ENCODE peak calls at places on chromosome 13, in seven cellular contexts. I, J, L, N, G, W and V are unnamed samples.

GRCh38 chr13:93409816-93410215 is 183.2 kb downstream of the GPC6 start:
- DNase-seq in I (no peak), J (no peak), L (no peak), N (no peak), G (no peak), W (no peak), V (no peak)

GRCh38 chr13:39455534-39456175 is 147.3 kb downstream of the LHFPL6 start:
- DNase-seq in I (no peak), J (no peak), L (no peak), N (no peak), G (no peak), W (no peak), V (no peak)

GRCh38 chr13:111270126-111270525 is 50.3 kb upstream of the TEX29 start:
- DNase-seq in I (no peak), J (no peak), L (no peak), N (no peak), G (no peak), W (no peak), V (no peak)

GRCh38 chr13:93672996-93673395 is 446.4 kb downstream of the GPC6 start:
- DNase-seq in I (peak; percentile 42), J (no peak), L (no peak), N (peak; percentile 76), G (no peak), W (no peak), V (no peak)

GRCh38 chr13:41813426-41813825 is 147.5 kb downstream of the VWA8 start:
- DNase-seq in I (no peak), J (no peak), L (no peak), N (no peak), G (no peak), W (no peak), V (no peak)

GRCh38 chr13:53015971-53016370 is 12.6 kb upstream of the OLFM4 start:
- DNase-seq in I (no peak), J (no peak), L (no peak), N (no peak), G (no peak), W (no peak), V (no peak)

GRCh38 chr13:66635526-66635925 is 594.6 kb downstream of the PCDH9 start:
- DNase-seq in I (no peak), J (no peak), L (no peak), N (peak; percentile 57), G (no peak), W (no peak), V (no peak)

GRCh38 chr13:98826156-98826555 is 73.7 kb upstream of the SLC15A1 start:
- DNase-seq in I (peak; percentile 78), J (no peak), L (no peak), N (no peak), G (no peak), W (no peak), V (no peak)

GRCh38 chr13:49220035-49220855 is at the start of gene MLNR:
- DNase-seq in I (peak; percentile 77), J (no peak), L (peak; percentile 82), N (peak; percentile 50), G (no peak), W (no peak), V (no peak)

GRCh38 chr13:51971520-51972426 is 39.5 kb downstream of the ATP7B start:
- DNase-seq in I (peak; percentile 55), J (no peak), L (no peak), N (no peak), G (no peak), W (no peak), V (no peak)

GRCh38 chr13:50358221-50358620 is 343.0 kb downstream of the KCNRG start:
- DNase-seq in I (no peak), J (no peak), L (no peak), N (no peak), G (no peak), W (no peak), V (no peak)

GRCh38 chr13:93875527-93875926 is 604.0 kb downstream of the DCT start:
- DNase-seq in I (no peak), J (no peak), L (no peak), N (no peak), G (no peak), W (no peak), V (no peak)